ENCODE peak calls at places on chromosomes 4 and X, in four cellular contexts. U is fibroblast of lung, N is HFFc6, K is natural killer cell. P is an unnamed sample.

GRCh38 chr4:149870008-149870407 is 54.4 kb upstream of the IQCM start:
- DNase-seq in U (no peak), K (no peak), N (no peak), P (no peak)

GRCh38 chr4:24781999-24782745 is 13.2 kb upstream of the SOD3 start:
- DNase-seq in K (no peak), N (peak; percentile 22), U (peak; percentile 21), P (no peak)

GRCh38 chrX:144946696-144947095 is 300.6 kb upstream of the SPANXN1 start:
- DNase-seq in K (no peak), N (no peak), U (no peak), P (no peak)

GRCh38 chrX:135484636-135485289 is 35.7 kb upstream of the INTS6L start:
- DNase-seq in U (peak; percentile 67), K (no peak), N (peak; percentile 48), P (no peak)

GRCh38 chr4:121707344-121707743 is 10.6 kb upstream of the ANXA5 start:
- DNase-seq in K (no peak), U (no peak), N (no peak), P (no peak)

GRCh38 chrX:20521245-20521644 is 254.5 kb upstream of the RPS6KA3 start:
- DNase-seq in K (no peak), U (peak; percentile 73), N (peak; percentile 44), P (no peak)

GRCh38 chr4:173917255-173917960 is 366.1 kb downstream of the FBXO8 start:
- DNase-seq in N (no peak), U (peak; percentile 90), K (no peak), P (no peak)

GRCh38 chrX:55057691-55058249 is 17.1 kb upstream of the PAGE2B start:
- DNase-seq in N (peak; percentile 3), K (no peak), U (peak; percentile 46), P (no peak)

GRCh38 chrX:110561036-110561435 is 202.4 kb downstream of the RTL9 start:
- DNase-seq in K (no peak), N (peak; percentile 59), U (no peak), P (no peak)

GRCh38 chr4:40530961-40531635 is 98.6 kb downstream of the RBM47 start:
- DNase-seq in N (no peak), U (no peak), K (no peak), P (no peak)

GRCh38 chr4:188657365-188657764 is 518.1 kb downstream of the TRIML1 start:
- DNase-seq in N (no peak), K (no peak), U (no peak), P (no peak)

GRCh38 chr4:187235456-187236170 is 512.0 kb upstream of the FAT1 start:
- DNase-seq in U (no peak), N (no peak), K (no peak), P (no peak)

GRCh38 chr4:73609688-73610087 is 10.5 kb downstream of the RASSF6 start:
- DNase-seq in N (no peak), U (peak; percentile 92), K (no peak), P (no peak)

GRCh38 chrX:45822124-45822523 is 621.4 kb upstream of the DIPK2B start:
- DNase-seq in U (peak; percentile 35), K (no peak), N (no peak), P (no peak)

GRCh38 chr4:93671093-93671492 is 157.5 kb upstream of the ATOH1 start:
- DNase-seq in U (no peak), N (no peak), K (no peak), P (no peak)

GRCh38 chr4:152309418-152309817 is 226.5 kb downstream of the FBXW7 start:
- DNase-seq in N (peak; percentile 13), K (no peak), U (no peak), P (no peak)

GRCh38 chr4:1604181-1604705 is 79.9 kb downstream of the FAM53A start:
- DNase-seq in K (no peak), U (no peak), N (no peak), P (no peak)

GRCh38 chrX:44071847-44072545 is 98.8 kb upstream of the NDP start:
- DNase-seq in N (peak; percentile 59), U (peak; percentile 76), K (no peak), P (no peak)

GRCh38 chr4:184953971-184954370 is 64.3 kb upstream of the HELT start:
- DNase-seq in N (no peak), K (no peak), U (no peak), P (no peak)

GRCh38 chrX:134631404-134632346 is 26.6 kb downstream of the PLAC1 start:
- DNase-seq in N (no peak), U (peak; percentile 96), K (no peak), P (no peak)

GRCh38 chr4:185307136-185307950 is 88.4 kb downstream of the LRP2BP start:
- DNase-seq in U (no peak), K (no peak), N (no peak), P (no peak)

GRCh38 chr4:153488006-153488718 is 22.0 kb downstream of the TMEM131L start:
- DNase-seq in K (peak; percentile 72), U (peak; percentile 28), N (no peak), P (no peak)

GRCh38 chr4:1499465-1499864 is 93.2 kb upstream of the NKX1-1 start:
- DNase-seq in N (no peak), K (no peak), U (no peak), P (no peak)

GRCh38 chr4:73864973-73865372 is 4.2 kb upstream of the CXCL1 start:
- DNase-seq in N (no peak), K (no peak), U (no peak), P (no peak)

GRCh38 chr4:8127051-8127798 is 31.4 kb downstream of the ABLIM2 start:
- DNase-seq in K (no peak), N (no peak), U (no peak), P (no peak)

GRCh38 chr4:135718019-135718418 is 1516.4 kb upstream of the PABPC4L start:
- DNase-seq in N (peak; percentile 6), U (peak; percentile 38), K (no peak), P (no peak)

GRCh38 chr4:185656467-185656890 is 121.2 kb upstream of the PDLIM3 start:
- DNase-seq in U (peak; percentile 54), K (no peak), N (peak; percentile 34), P (no peak)

GRCh38 chr4:2072971-2073807 is 14.1 kb downstream of the NAT8L start:
- DNase-seq in U (no peak), N (no peak), K (no peak), P (no peak)

GRCh38 chrX:74280759-74281158 is 23.2 kb upstream of the ZCCHC13 start:
- DNase-seq in K (no peak), U (no peak), N (no peak), P (no peak)

GRCh38 chr4:123561525-123561924 is 164.9 kb downstream of the SPRY1 start:
- DNase-seq in N (no peak), U (no peak), K (no peak), P (no peak)

GRCh38 chr4:123569541-123569940 is 172.9 kb downstream of the SPRY1 start:
- DNase-seq in N (no peak), K (no peak), U (no peak), P (no peak)

GRCh38 chr4:123568936-123569335 is 172.3 kb downstream of the SPRY1 start:
- DNase-seq in N (no peak), K (no peak), U (no peak), P (no peak)

GRCh38 chr4:123562994-123563745 is 166.6 kb downstream of the SPRY1 start:
- DNase-seq in U (no peak), N (no peak), K (no peak), P (no peak)

DNA sequence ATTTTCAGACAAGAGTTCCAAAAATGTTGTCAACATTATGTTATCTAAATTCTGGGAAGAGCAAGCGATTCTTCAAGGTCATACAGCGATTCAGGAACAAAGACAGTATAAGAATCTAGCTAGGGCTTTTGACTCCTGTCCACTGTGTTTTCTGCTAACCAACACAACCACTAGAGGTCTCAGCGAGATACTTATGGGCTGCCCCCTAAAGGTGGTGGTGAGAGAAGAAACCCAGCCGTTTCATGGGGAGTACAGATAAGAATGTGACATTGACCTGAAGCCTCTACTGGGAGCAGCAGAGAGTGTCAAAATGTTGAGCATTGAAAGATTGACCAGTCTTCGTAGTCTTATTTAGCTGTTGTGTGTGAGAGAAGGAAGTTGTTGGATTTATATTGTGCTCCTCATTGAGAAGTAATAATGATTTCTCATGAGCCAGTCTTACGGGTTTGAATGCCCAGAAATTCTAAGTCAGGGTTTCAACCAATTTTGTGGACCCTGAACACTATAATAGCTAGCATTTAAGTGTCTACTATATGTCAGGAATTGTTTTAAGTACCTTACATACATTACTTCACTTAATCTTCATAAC is 168.3 kb downstream of the SPRY1 start:
- DNase-seq in U (peak; percentile 74), N (peak; percentile 71), K (peak; percentile 29), P (no peak)
- TF ChIP-seq CTCF in U (peak; percentile 81), N (peak; percentile 87), K (peak; percentile 92), P (peak; percentile 75)

DNA sequence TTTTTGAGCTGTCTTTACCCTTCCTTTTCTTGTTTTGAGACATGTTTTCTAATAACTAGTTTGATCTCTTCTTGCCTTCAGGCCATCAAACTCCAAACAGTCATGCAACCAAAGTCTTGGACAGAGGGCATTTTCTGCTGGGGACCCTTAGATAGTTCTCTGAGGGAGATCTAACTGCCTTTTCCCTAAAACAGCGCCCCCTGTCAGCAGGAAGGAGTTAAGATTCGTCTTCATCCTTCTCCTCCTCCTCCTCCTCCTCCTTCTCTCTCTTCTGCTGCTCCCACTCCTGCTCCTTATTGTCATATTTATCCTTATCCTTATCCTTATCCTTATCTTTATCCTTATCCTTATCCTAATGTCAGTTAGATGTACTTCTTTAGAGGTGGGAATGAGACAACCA is 417.2 kb downstream of the TRAM1L1 start:
- DNase-seq in U (no peak), N (no peak), K (no peak), P (no peak)
- TF ChIP-seq CTCF in U (no peak), N (no peak), K (no peak), P (peak; percentile 17)

DNA sequence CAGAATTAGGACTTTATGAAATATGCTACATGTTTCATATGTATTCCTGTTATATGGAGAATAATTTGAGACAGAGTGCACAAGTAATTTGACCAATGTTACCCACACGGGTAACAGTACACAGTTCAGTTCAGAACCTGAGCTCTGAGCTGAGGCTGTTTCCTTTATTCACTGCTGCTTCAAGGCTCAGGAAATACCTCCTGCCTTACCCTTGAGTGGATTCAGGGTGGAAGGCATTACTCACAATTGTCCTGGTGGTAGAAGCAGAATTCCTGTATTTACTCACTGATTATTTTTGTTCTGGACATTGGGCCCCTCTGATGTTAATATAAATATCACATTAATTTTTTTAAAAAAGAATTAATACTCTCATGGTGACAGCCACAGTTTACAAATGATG is 73.5 kb upstream of the CAMK2D start:
- DNase-seq in K (no peak), U (peak; percentile 13), N (peak; percentile 63), P (no peak)
- TF ChIP-seq CTCF in K (no peak), U (no peak), N (no peak), P (no peak)

GRCh38 chrX:51614353-51614752 is 4.4 kb downstream of the CENPVL3 start:
- DNase-seq in K (no peak), U (peak; percentile 60), N (peak; percentile 12), P (no peak)
- TF ChIP-seq CTCF in K (peak; percentile 23), U (peak; percentile 41), N (peak; percentile 80), P (peak; percentile 66)

GRCh38 chr4:4836044-4836443 is 23.4 kb upstream of the MSX1 start:
- DNase-seq in N (no peak), K (no peak), U (no peak), P (no peak)

GRCh38 chr4:4829837-4830236 is 29.6 kb upstream of the MSX1 start:
- DNase-seq in U (no peak), K (no peak), N (no peak), P (no peak)

GRCh38 chr4:4831266-4831665 is 28.2 kb upstream of the MSX1 start:
- DNase-seq in N (no peak), K (no peak), U (no peak), P (no peak)

GRCh38 chr4:4837316-4837715 is 22.1 kb upstream of the MSX1 start:
- DNase-seq in K (no peak), N (no peak), U (no peak), P (no peak)

GRCh38 chr4:4831825-4832224 is 27.6 kb upstream of the MSX1 start:
- DNase-seq in U (no peak), K (no peak), N (no peak), P (no peak)
- TF ChIP-seq CTCF in U (no peak), K (no peak), N (no peak), P (no peak)

P was measured in progenitor cell of endocrine pancreas.